ENCODE peak calls at places on chromosomes 2 and 18, in eight cellular contexts. Y, C, A, N, D, M, Z and W are unnamed samples.

GRCh38 chr2:181813963-181814565 is 77.5 kb upstream of the ITPRID2 start:
- DNase-seq in Y (peak), C (no peak), A (peak), N (no peak), D (no peak), M (no peak), Z (peak), W (no peak)

GRCh38 chr18:26621161-26622026 is 73.0 kb upstream of the KCTD1 start:
- DNase-seq in Y (no peak), C (peak), A (peak), N (no peak), D (peak), M (peak), Z (peak), W (peak)

GRCh38 chr2:229133155-229133772 is 137.8 kb downstream of the PID1 start:
- DNase-seq in Y (peak), C (no peak), A (peak), N (no peak), D (no peak), M (peak), Z (peak), W (peak)

GRCh38 chr2:241850544-241851324 is 8.0 kb downstream of the PDCD1 start:
- DNase-seq in Y (no peak), C (no peak), A (no peak), N (no peak), D (no peak), M (no peak), Z (no peak), W (no peak)

GRCh38 chr2:144922519-144922918 is 402.6 kb upstream of the ZEB2 start:
- DNase-seq in Y (no peak), C (no peak), A (no peak), N (no peak), D (no peak), M (no peak), Z (no peak), W (no peak)

GRCh38 chr2:13002536-13002935 is 285.8 kb downstream of the TRIB2 start:
- DNase-seq in Y (no peak), C (no peak), A (no peak), N (no peak), D (no peak), M (no peak), Z (peak), W (no peak)

GRCh38 chr2:26940001-26940400 is 30.4 kb upstream of the MAPRE3 start:
- DNase-seq in Y (no peak), C (no peak), A (no peak), N (no peak), D (no peak), M (no peak), Z (no peak), W (peak)

GRCh38 chr2:27231921-27232320 is 14.8 kb downstream of the CAD start:
- DNase-seq in Y (no peak), C (no peak), A (no peak), N (no peak), D (no peak), M (no peak), Z (no peak), W (no peak)

GRCh38 chr18:45865466-45865865 is 40.0 kb downstream of the SIGLEC15 start:
- DNase-seq in Y (no peak), C (no peak), A (no peak), N (no peak), D (no peak), M (no peak), Z (peak), W (no peak)

GRCh38 chr2:47360937-47361336 is 42.0 kb upstream of the MSH2 start:
- DNase-seq in Y (peak), C (no peak), A (no peak), N (no peak), D (no peak), M (peak), Z (peak), W (no peak)

GRCh38 chr18:48402953-48403352 is 6.2 kb downstream of the ZBTB7C start:
- DNase-seq in Y (peak), C (no peak), A (no peak), N (no peak), D (no peak), M (no peak), Z (no peak), W (no peak)

GRCh38 chr2:10005461-10005860 is 37.9 kb upstream of the KLF11 start:
- DNase-seq in Y (no peak), C (no peak), A (no peak), N (no peak), D (no peak), M (no peak), Z (no peak), W (no peak)

GRCh38 chr2:1663621-1664020 is 80.7 kb downstream of the PXDN start:
- DNase-seq in Y (no peak), C (no peak), A (no peak), N (no peak), D (no peak), M (no peak), Z (no peak), W (no peak)

GRCh38 chr2:178819992-178820391 is 12.8 kb upstream of the TTN start:
- DNase-seq in Y (no peak), C (peak), A (no peak), N (no peak), D (no peak), M (no peak), Z (peak), W (no peak)

GRCh38 chr18:14189858-14190257 is 57.6 kb upstream of the ZNF519 start:
- DNase-seq in Y (peak), C (no peak), A (no peak), N (no peak), D (no peak), M (no peak), Z (peak), W (no peak)

GRCh38 chr2:96202152-96202856 is 6.3 kb downstream of the STARD7 start:
- DNase-seq in Y (peak), C (no peak), A (no peak), N (no peak), D (no peak), M (no peak), Z (no peak), W (no peak)

GRCh38 chr2:16051841-16052564 is 111.7 kb downstream of the MYCN start:
- DNase-seq in Y (no peak), C (no peak), A (no peak), N (no peak), D (no peak), M (no peak), Z (no peak), W (no peak)

GRCh38 chr2:32360416-32360815 is 3.6 kb downstream of the BIRC6 start:
- DNase-seq in Y (peak), C (no peak), A (no peak), N (no peak), D (no peak), M (no peak), Z (peak), W (no peak)